ENCODE peak calls at places on chromosomes 4 and X, in four cellular contexts. W is foreskin fibroblast, D is foreskin keratinocyte, H is fibroblast of mammary gland. A is an unnamed sample.

GRCh38 chr4:41644288-41644914 is 104.1 kb downstream of the PHOX2B start:
- DNase-seq in D (peak), H (peak), W (peak), A (peak)

GRCh38 chrX:154490414-154491083 is at the start of gene SLC10A3:
- DNase-seq in W (peak), H (peak), D (peak), A (peak)

GRCh38 chr4:153792007-153792892 is 3.4 kb upstream of the SFRP2 start:
- DNase-seq in W (peak), H (peak), D (peak), A (peak)

GRCh38 chr4:623914-624626 is 1.3 kb upstream of the PDE6B start:
- DNase-seq in W (no peak), D (no peak), H (no peak), A (no peak)

GRCh38 chr4:98242063-98242462 is 19.1 kb upstream of the RAP1GDS1 start:
- DNase-seq in D (no peak), H (no peak), W (no peak), A (no peak)

GRCh38 chrX:3697701-3698279 is 15.7 kb downstream of the PRKX start:
- DNase-seq in H (peak), D (peak), W (peak), A (peak)

GRCh38 chr4:43456383-43456782 is 563.9 kb downstream of the GRXCR1 start:
- DNase-seq in W (peak), H (peak), D (peak), A (no peak)

GRCh38 chr4:41041541-41041940 is 172.8 kb downstream of the APBB2 start:
- DNase-seq in D (no peak), W (no peak), H (no peak), A (no peak)

GRCh38 chrX:22628275-22628674 is 355.6 kb downstream of the CBLL2 start:
- DNase-seq in W (no peak), H (no peak), D (no peak), A (peak)

GRCh38 chr4:162422312-162422711 is 258.5 kb upstream of the FSTL5 start:
- DNase-seq in W (no peak), H (no peak), D (no peak), A (no peak)

GRCh38 chrX:11665144-11666040 is at the start of gene ARHGAP6:
- DNase-seq in D (peak), H (peak), W (peak), A (peak)

GRCh38 chrX:9180623-9181022 is 146.7 kb upstream of the FAM9B start:
- DNase-seq in D (no peak), H (no peak), W (no peak), A (no peak)

GRCh38 chr4:95701500-95701899 is 138.4 kb upstream of the PDHA2 start:
- DNase-seq in H (peak), W (no peak), D (peak), A (no peak)

GRCh38 chr4:3262208-3263052 is 13.5 kb downstream of the MSANTD1 start:
- DNase-seq in W (no peak), H (no peak), D (no peak), A (no peak)

GRCh38 chr4:54103190-54103574 is 3.2 kb downstream of the GSX2 start:
- DNase-seq in D (no peak), W (peak), H (no peak), A (no peak)

GRCh38 chr4:52588097-52588496 is 71.0 kb downstream of the USP46 start:
- DNase-seq in H (peak), W (peak), D (no peak), A (peak)

GRCh38 chr4:23034726-23035125 is 342.0 kb downstream of the GBA3 start:
- DNase-seq in W (no peak), H (no peak), D (no peak), A (no peak)

GRCh38 chr4:110514889-110515479 is 39.0 kb downstream of the ENPEP start:
- DNase-seq in D (no peak), H (peak), W (peak), A (no peak)

GRCh38 chr4:7854697-7855370 is 84.8 kb downstream of the AFAP1 start:
- DNase-seq in W (no peak), H (no peak), D (peak), A (no peak)

GRCh38 chrX:118718737-118719136 is 8.7 kb upstream of the IL13RA1 start:
- DNase-seq in H (no peak), W (no peak), D (no peak), A (no peak)

DNA sequence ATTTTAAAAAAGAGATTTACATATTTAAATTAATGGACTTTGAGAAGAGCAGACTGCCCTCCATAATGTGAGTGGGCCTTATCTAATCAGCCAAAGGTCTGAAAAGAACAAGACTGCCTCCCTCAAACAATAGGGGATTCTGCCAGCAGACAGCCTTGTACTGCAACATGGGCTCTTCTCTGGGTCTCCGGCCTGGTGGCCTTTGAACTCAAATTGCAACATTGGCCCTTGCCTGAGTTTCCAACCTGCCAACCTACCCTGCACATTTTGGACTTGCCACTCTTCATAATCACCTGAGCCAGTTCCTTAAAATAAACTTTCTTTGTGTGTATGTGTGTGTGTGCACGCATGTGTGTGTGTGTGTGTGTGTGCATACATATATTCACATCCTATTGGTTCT is 90.8 kb upstream of the OTUD4 start:
- DNase-seq in D (no peak), W (no peak), H (no peak), A (no peak)
- TF ChIP-seq CTCF in D (no peak), W (no peak), H (no peak), A (no peak)

GRCh38 chr4:172207258-172207657 is 394.1 kb downstream of the GALNTL6 start:
- DNase-seq in D (no peak), H (no peak), W (no peak), A (no peak)

GRCh38 chr4:172202480-172203076 is 389.4 kb downstream of the GALNTL6 start:
- DNase-seq in D (peak), H (peak), W (peak), A (no peak)
- TF ChIP-seq CTCF in D (peak), H (peak), W (peak), A (no peak)

GRCh38 chr4:173293663-173294062 is 40.5 kb downstream of the HMGB2 start:
- DNase-seq in H (no peak), D (no peak), W (no peak), A (no peak)
- TF ChIP-seq CTCF in H (no peak), D (no peak), W (no peak), A (no peak)

GRCh38 chr4:147846318-147847135 is 114.6 kb downstream of the ARHGAP10 start:
- DNase-seq in W (no peak), D (no peak), H (no peak), A (no peak)

GRCh38 chr4:147842573-147842972 is 110.7 kb downstream of the ARHGAP10 start:
- DNase-seq in H (peak), W (peak), D (peak), A (peak)

GRCh38 chr4:147840846-147841732 is 109.2 kb downstream of the ARHGAP10 start:
- DNase-seq in H (no peak), D (no peak), W (no peak), A (no peak)

GRCh38 chr4:147839651-147840050 is 107.8 kb downstream of the ARHGAP10 start:
- DNase-seq in D (no peak), H (no peak), W (no peak), A (no peak)

DNA sequence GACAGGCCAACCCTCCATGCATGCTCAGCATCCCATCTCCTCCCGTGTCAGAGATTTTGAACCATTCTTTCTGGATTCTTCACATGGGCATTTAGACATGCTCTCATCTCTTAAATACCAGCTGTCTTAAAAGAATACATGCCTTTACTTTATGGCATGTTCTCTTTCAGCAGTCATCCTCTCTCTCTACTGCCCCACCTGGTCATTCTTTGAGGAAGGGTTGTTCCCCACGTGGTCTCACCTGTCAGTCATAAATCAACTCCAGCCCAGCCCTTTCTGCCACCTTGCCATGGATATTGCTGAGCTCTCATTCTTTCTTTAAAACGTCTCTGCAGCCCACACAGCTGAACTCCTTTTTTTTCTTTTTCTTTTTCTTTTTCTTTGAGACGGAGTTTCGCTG is 111.3 kb downstream of the ARHGAP10 start:
- DNase-seq in W (no peak), H (no peak), D (peak), A (no peak)
- TF ChIP-seq CTCF in W (no peak), H (no peak), D (peak), A (no peak)

DNA sequence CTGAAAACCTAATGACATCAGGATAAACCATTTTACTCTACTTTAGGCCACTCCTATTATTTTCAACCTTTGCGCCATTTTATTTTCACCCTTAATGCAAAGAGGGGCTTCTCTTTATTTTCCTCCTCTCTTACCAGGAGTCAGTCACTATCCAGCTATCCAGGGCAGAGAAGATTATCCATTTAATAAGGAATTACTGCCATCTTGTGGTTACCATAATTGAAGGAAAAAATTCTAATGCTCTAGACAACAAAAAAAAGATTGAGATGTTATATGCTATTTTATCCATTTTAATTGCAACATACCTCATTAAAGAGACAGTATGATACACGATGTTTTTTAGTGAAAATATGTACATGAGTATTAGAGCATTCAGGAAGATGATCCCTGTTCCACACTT is 514.5 kb upstream of the FAM241A start:
- DNase-seq in H (peak), D (peak), W (peak), A (no peak)
- TF ChIP-seq CTCF in H (peak), D (peak), W (peak), A (no peak)

GRCh38 chr4:147924604-147925412 is 192.9 kb downstream of the ARHGAP10 start:
- DNase-seq in D (peak), W (peak), H (peak), A (peak)
- TF ChIP-seq CTCF in D (peak), W (peak), H (peak), A (no peak)

DNA sequence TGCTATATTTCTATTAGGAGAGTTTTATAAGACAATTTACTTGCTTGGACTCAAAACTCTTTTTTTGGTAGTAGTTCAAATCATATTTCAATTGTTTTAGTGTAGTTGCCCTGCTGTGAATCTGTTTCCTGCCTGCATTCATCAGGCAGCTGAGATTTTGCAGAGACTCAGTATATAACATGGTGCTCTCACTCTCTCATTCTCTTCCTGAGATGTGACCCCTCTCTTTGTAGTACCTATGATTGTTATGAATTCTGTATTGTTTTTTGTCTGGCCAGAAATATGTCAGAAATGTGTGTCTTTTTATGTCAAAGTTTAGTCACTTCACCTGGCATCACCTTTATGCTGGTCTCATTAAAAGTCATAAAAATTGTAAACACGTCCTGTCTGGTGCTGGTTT is 374.0 kb downstream of the RAPGEF2 start:
- DNase-seq in W (no peak), H (no peak), D (no peak), A (no peak)
- TF ChIP-seq CTCF in W (no peak), H (no peak), D (no peak), A (no peak)

DNA sequence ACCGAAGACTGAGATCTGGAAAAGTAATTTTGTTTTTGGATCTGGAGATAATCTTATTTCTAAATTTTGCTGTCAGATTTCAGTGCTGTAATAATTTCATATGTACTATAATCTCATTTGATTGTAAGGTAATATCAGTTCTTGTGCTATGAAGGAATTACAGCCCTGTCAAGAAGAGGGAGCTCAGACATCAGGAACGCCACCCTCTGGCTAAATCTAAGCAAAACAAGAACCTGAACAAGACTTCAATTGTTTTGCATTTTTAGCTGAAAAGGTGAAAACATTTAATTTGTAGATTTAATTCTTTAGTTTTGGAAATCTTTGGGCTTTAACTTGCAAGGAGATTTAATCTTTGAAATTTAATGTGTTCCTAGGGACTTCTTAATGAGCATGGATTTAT is 525.4 kb upstream of the HS3ST1 start:
- DNase-seq in W (peak), D (peak), H (peak), A (peak)
- TF ChIP-seq CTCF in W (no peak), D (peak), H (peak), A (peak)

DNA sequence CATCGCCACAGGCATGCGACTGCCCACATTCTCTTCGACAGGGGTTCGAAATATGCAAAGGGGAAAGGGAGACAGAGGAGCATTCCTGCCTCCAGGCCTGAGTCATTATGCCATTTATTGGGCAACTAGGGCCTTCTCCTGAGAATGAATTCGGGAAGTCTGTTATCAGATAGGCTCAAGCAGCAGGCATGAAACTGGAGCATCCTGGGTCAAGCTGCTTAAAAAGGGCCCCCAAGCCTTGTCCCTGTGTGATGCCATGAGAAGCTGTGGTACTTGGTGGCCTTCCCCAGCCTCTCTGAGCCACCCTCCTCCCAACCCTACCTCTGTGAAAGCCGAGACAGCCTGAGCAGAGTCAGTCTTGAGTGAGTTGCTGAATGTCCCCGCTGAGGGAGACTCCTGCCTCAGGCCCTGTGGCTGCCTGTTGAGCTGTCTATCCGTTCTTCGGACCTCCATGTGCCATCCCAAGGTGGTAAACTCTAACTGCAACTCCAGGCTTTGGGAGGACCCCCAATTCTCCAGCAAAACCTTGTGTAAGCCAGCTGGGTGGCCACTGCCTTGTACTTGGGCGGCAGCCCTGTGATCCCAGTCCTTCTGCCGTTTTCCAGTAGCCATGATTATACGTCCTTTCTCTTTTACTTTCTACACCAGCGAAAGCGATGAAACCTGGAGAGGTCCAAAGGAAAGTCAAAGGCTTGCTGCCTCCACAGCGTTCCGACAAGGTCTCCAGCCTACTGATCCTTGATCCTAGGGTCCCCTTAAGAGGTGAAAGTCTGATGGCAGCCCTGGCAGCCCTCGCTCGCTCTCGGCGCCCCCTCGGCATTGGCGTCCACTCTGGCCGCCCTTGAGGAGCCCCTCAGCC is 37.7 kb downstream of the NBDY start:
- DNase-seq in H (peak), D (no peak), W (peak), A (no peak)
- TF ChIP-seq CTCF in H (no peak), D (no peak), W (no peak), A (no peak)

A was measured in testis.